ENCODE peak calls at places on chromosomes 2 and 18, in four cellular contexts. One of them, this sample, is unnamed.

GRCh38 chr2:10408649-10409579 is 39.2 kb downstream of the ODC1 start:
- DNase-seq in GM06990: peak; percentile 76
- DNase-seq in osteocyte: peak; percentile 89
- DNase-seq in colonic mucosa: peak; percentile 91
- DNase-seq in this sample: peak; percentile 90

GRCh38 chr2:233209117-233209977 is 42.1 kb upstream of the ATG16L1 start:
- DNase-seq in GM06990: no peak
- DNase-seq in osteocyte: no peak
- DNase-seq in colonic mucosa: no peak
- DNase-seq in this sample: no peak

GRCh38 chr2:43484323-43484930 is 111.4 kb downstream of the THADA start:
- DNase-seq in GM06990: peak; percentile 26
- DNase-seq in osteocyte: no peak
- DNase-seq in colonic mucosa: no peak
- DNase-seq in this sample: peak; percentile 82

GRCh38 chr2:72993147-72993546 is 75.8 kb downstream of the EMX1 start:
- DNase-seq in GM06990: peak; percentile 26
- DNase-seq in osteocyte: peak; percentile 84
- DNase-seq in colonic mucosa: peak; percentile 54
- DNase-seq in this sample: peak; percentile 54

GRCh38 chr2:69579561-69579960 is 64.0 kb downstream of the AAK1 start:
- DNase-seq in GM06990: no peak
- DNase-seq in osteocyte: no peak
- DNase-seq in colonic mucosa: no peak
- DNase-seq in this sample: no peak

GRCh38 chr2:229032596-229033234 is 238.4 kb downstream of the PID1 start:
- DNase-seq in GM06990: no peak
- DNase-seq in osteocyte: no peak
- DNase-seq in colonic mucosa: no peak
- DNase-seq in this sample: no peak

GRCh38 chr2:28185881-28186280 is 206.8 kb upstream of the FOSL2 start:
- DNase-seq in GM06990: no peak
- DNase-seq in osteocyte: no peak
- DNase-seq in colonic mucosa: no peak
- DNase-seq in this sample: no peak

GRCh38 chr2:149858214-149858613 is 270.6 kb upstream of the MMADHC start:
- DNase-seq in GM06990: no peak
- DNase-seq in osteocyte: no peak
- DNase-seq in colonic mucosa: no peak
- DNase-seq in this sample: no peak

GRCh38 chr18:79804130-79804772 is 6.5 kb downstream of the KCNG2 start:
- DNase-seq in GM06990: no peak
- DNase-seq in osteocyte: no peak
- DNase-seq in colonic mucosa: no peak
- DNase-seq in this sample: no peak

GRCh38 chr2:113980946-113981345 is 91.1 kb downstream of the ACTR3 start:
- DNase-seq in GM06990: no peak
- DNase-seq in osteocyte: no peak
- DNase-seq in colonic mucosa: no peak
- DNase-seq in this sample: no peak

GRCh38 chr2:157325786-157326185 is at the start of gene ERMN:
- DNase-seq in GM06990: no peak
- DNase-seq in osteocyte: no peak
- DNase-seq in colonic mucosa: no peak
- DNase-seq in this sample: no peak

GRCh38 chr18:48993586-48993985 is 42.8 kb upstream of the SMAD7 start:
- DNase-seq in GM06990: no peak
- DNase-seq in osteocyte: no peak
- DNase-seq in colonic mucosa: no peak
- DNase-seq in this sample: no peak

GRCh38 chr2:37350034-37350433 is 5.6 kb downstream of the QPCT start:
- DNase-seq in GM06990: peak; percentile 13
- DNase-seq in osteocyte: no peak
- DNase-seq in colonic mucosa: peak; percentile 25
- DNase-seq in this sample: peak; percentile 48

GRCh38 chr2:1867141-1867540 is 122.8 kb upstream of the PXDN start:
- DNase-seq in GM06990: no peak
- DNase-seq in osteocyte: peak; percentile 72
- DNase-seq in colonic mucosa: no peak
- DNase-seq in this sample: no peak

GRCh38 chr2:45736757-45737704 is 85.6 kb downstream of the PRKCE start:
- DNase-seq in GM06990: no peak
- DNase-seq in osteocyte: no peak
- DNase-seq in colonic mucosa: no peak
- DNase-seq in this sample: no peak

GRCh38 chr2:112138143-112139032 is at the start of gene FBLN7:
- DNase-seq in GM06990: no peak
- DNase-seq in osteocyte: peak; percentile 84
- DNase-seq in colonic mucosa: no peak
- DNase-seq in this sample: no peak

GRCh38 chr18:9215221-9215933 is 78.8 kb downstream of the ANKRD12 start:
- DNase-seq in GM06990: no peak
- DNase-seq in osteocyte: no peak
- DNase-seq in colonic mucosa: peak; percentile 24
- DNase-seq in this sample: no peak

GRCh38 chr2:233062447-233062842 is 2.3 kb downstream of the INPP5D start:
- DNase-seq in GM06990: no peak
- DNase-seq in osteocyte: no peak
- DNase-seq in colonic mucosa: no peak
- DNase-seq in this sample: no peak

GRCh38 chr18:56505293-56505692 is 133.1 kb downstream of the TXNL1 start:
- DNase-seq in GM06990: no peak
- DNase-seq in osteocyte: no peak
- DNase-seq in colonic mucosa: no peak
- DNase-seq in this sample: no peak

GRCh38 chr2:240630771-240631560 is 5.7 kb downstream of the GPR35 start:
- DNase-seq in GM06990: no peak
- DNase-seq in osteocyte: no peak
- DNase-seq in colonic mucosa: no peak
- DNase-seq in this sample: no peak

GRCh38 chr2:67835266-67835665 is 227.5 kb downstream of the C1D start:
- DNase-seq in GM06990: no peak
- DNase-seq in osteocyte: no peak
- DNase-seq in colonic mucosa: no peak
- DNase-seq in this sample: no peak

GRCh38 chr18:10477863-10478260 is 23.4 kb downstream of the APCDD1 start:
- DNase-seq in GM06990: no peak
- DNase-seq in osteocyte: no peak
- DNase-seq in colonic mucosa: no peak
- DNase-seq in this sample: no peak

GRCh38 chr18:10482985-10483949 is 28.8 kb downstream of the APCDD1 start:
- DNase-seq in GM06990: peak; percentile 68
- DNase-seq in osteocyte: no peak
- DNase-seq in colonic mucosa: peak; percentile 35
- DNase-seq in this sample: peak; percentile 61

GRCh38 chr18:10481831-10482230 is 27.4 kb downstream of the APCDD1 start:
- DNase-seq in GM06990: no peak
- DNase-seq in osteocyte: no peak
- DNase-seq in colonic mucosa: no peak
- DNase-seq in this sample: no peak

GRCh38 chr18:10485475-10485874 is 31.0 kb downstream of the APCDD1 start:
- DNase-seq in GM06990: no peak
- DNase-seq in osteocyte: no peak
- DNase-seq in colonic mucosa: no peak
- DNase-seq in this sample: no peak

GRCh38 chr18:10482363-10482984 is 28.0 kb downstream of the APCDD1 start:
- DNase-seq in GM06990: no peak
- DNase-seq in osteocyte: no peak
- DNase-seq in colonic mucosa: no peak
- DNase-seq in this sample: peak; percentile 8
- TF ChIP-seq CTCF in GM06990: peak; percentile 28
- TF ChIP-seq CTCF in osteocyte: no peak
- TF ChIP-seq CTCF in colonic mucosa: no peak
- TF ChIP-seq CTCF in this sample: peak; percentile 7

GRCh38 chr18:25456284-25456683 is 104.3 kb upstream of the ZNF521 start:
- DNase-seq in GM06990: no peak
- DNase-seq in osteocyte: no peak
- DNase-seq in colonic mucosa: no peak
- DNase-seq in this sample: no peak

GRCh38 chr18:25454270-25454659 is 102.3 kb upstream of the ZNF521 start:
- DNase-seq in GM06990: no peak
- DNase-seq in osteocyte: no peak
- DNase-seq in colonic mucosa: no peak
- DNase-seq in this sample: no peak

GRCh38 chr18:25451077-25451658 is 99.2 kb upstream of the ZNF521 start:
- DNase-seq in GM06990: no peak
- DNase-seq in osteocyte: no peak
- DNase-seq in colonic mucosa: no peak
- DNase-seq in this sample: no peak

GRCh38 chr18:25454728-25455127 is 102.8 kb upstream of the ZNF521 start:
- DNase-seq in GM06990: no peak
- DNase-seq in osteocyte: no peak
- DNase-seq in colonic mucosa: no peak
- DNase-seq in this sample: no peak

GRCh38 chr18:25453556-25454269 is 101.7 kb upstream of the ZNF521 start:
- DNase-seq in GM06990: no peak
- DNase-seq in osteocyte: no peak
- DNase-seq in colonic mucosa: no peak
- DNase-seq in this sample: no peak
- TF ChIP-seq CTCF in GM06990: no peak
- TF ChIP-seq CTCF in osteocyte: no peak
- TF ChIP-seq CTCF in colonic mucosa: no peak
- TF ChIP-seq CTCF in this sample: no peak

DNA sequence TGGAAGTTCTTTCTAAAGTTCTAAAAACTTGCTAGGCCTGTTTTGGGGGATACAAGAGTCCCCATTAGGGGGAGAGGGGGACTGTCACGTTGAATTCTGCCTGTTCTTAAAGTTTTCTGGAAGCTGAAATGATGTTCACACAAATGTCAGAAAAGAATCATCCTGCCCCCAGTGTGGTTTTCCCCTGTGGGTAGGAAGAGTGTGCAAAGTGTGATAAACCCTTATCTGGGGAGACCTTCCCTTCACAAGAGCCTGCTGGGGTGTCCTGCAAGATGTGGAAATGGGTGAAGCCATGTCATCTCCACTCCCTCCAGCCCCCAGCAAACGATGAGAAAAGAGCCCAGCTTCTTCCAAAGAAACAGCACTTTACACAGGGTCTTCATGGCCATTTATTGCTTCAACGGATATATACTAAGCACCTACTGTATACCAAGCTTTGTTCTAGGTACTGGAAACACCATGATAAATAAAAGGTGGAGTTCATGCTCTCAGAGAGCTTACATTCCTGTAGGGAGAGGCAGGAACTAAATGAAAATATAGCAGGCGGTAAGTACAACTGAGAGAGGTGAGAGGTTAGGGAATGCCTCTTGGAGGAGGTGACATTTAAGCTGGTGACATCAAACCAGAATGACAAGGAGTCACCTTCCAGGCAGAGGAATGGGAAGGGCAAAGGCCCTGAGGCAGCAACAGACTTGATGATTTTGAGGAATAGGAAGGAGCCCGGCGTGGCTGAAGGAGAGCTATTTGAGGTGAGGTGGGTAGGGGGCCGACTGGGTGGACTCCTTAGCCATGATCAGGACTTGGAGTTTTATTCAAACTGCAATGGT is 1.6 kb downstream of the MFSD2B start:
- DNase-seq in GM06990: no peak
- DNase-seq in osteocyte: no peak
- DNase-seq in colonic mucosa: no peak
- DNase-seq in this sample: no peak
- TF ChIP-seq CTCF in GM06990: no peak
- TF ChIP-seq CTCF in osteocyte: no peak
- TF ChIP-seq CTCF in colonic mucosa: no peak
- TF ChIP-seq CTCF in this sample: no peak

DNA sequence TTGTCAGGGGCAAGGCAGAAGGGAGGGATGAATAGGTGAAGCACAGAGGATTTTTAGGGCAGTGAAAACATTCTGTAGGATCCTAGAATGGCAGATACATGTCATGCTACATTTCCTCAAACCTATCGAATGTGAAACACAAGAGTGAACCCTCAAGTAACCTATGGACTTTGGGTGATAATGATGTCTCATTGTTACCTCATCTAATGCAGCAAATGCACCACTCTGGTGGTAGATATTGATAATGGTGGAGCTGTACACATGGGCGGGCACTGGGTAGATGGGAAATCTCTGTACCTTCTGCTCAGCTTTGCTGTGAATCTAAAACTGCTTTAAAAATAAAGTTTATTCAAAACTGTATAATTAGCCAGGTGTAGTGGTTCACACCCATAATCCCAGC is 95.2 kb upstream of the NCK2 start:
- DNase-seq in GM06990: no peak
- DNase-seq in osteocyte: peak; percentile 27
- DNase-seq in colonic mucosa: no peak
- DNase-seq in this sample: no peak
- TF ChIP-seq CTCF in GM06990: no peak
- TF ChIP-seq CTCF in osteocyte: no peak
- TF ChIP-seq CTCF in colonic mucosa: no peak
- TF ChIP-seq CTCF in this sample: no peak

GRCh38 chr2:101277111-101277510 is 24.4 kb downstream of the CNOT11 start:
- DNase-seq in GM06990: no peak
- DNase-seq in osteocyte: no peak
- DNase-seq in colonic mucosa: no peak
- DNase-seq in this sample: no peak
- TF ChIP-seq CTCF in GM06990: no peak
- TF ChIP-seq CTCF in osteocyte: no peak
- TF ChIP-seq CTCF in colonic mucosa: peak; percentile 11
- TF ChIP-seq CTCF in this sample: no peak

DNA sequence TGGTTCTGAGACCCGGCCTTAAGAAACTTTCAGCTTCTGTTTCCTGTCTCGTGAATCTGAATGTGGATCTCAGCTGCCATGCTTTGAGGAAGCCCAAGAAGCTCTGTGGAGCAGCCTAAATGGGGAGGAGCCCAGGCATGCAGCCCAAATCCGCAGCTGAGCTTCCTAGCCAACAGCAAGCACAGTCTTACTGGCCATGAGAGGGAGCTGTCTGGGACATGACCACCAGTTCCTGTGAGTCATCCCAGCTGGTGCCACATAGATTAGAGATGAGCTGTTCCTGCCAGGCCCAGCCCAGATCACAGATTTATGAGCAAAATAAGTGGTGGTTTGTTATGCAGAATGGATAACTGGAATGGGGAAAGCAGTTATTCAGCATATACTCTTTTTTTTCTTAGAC is 224.4 kb upstream of the APCDD1 start:
- DNase-seq in GM06990: no peak
- DNase-seq in osteocyte: no peak
- DNase-seq in colonic mucosa: no peak
- DNase-seq in this sample: peak; percentile 23
- TF ChIP-seq CTCF in GM06990: no peak
- TF ChIP-seq CTCF in osteocyte: no peak
- TF ChIP-seq CTCF in colonic mucosa: no peak
- TF ChIP-seq CTCF in this sample: no peak

This sample was measured in GM12865.